ENCODE peak calls at places on chromosomes 13 and 19, in six cellular contexts. V is PC-3; B is esophagus muscularis mucosa; H is bronchial epithelial cell; O is CD4-positive, alpha-beta T cell; C is choroid plexus epithelial cell. Z is an unnamed sample.

GRCh38 chr19:30307191-30307974 is 64.8 kb upstream of the ZNF536 start:
- DNase-seq in O (no peak), C (no peak), V (no peak), B (no peak), H (no peak), Z (no peak)

GRCh38 chr13:45834411-45834994 is 17.1 kb downstream of the SIAH3 start:
- DNase-seq in H (no peak), O (no peak), C (no peak), V (no peak), B (no peak), Z (no peak)

GRCh38 chr13:33953203-33953602 is 135.3 kb downstream of the RFC3 start:
- DNase-seq in O (no peak), B (no peak), H (peak; percentile 39), V (peak; percentile 13), C (peak; percentile 48), Z (no peak)

GRCh38 chr19:7516878-7517277 is 975 bp downstream of the ZNF358 start:
- DNase-seq in V (no peak), B (no peak), O (no peak), C (no peak), H (no peak), Z (no peak)

GRCh38 chr19:56119585-56119978 is 1.5 kb downstream of the ZNF787 start:
- DNase-seq in H (no peak), B (no peak), V (peak; percentile 12), O (no peak), C (peak; percentile 49), Z (no peak)

GRCh38 chr13:100088282-100088647 is 628 bp upstream of the PCCA start:
- DNase-seq in V (no peak), C (peak; percentile 57), B (no peak), O (no peak), H (no peak), Z (no peak)

GRCh38 chr13:46551410-46552301 is 1.3 kb upstream of the LRCH1 start:
- DNase-seq in O (peak; percentile 52), C (peak; percentile 80), V (peak; percentile 76), H (peak; percentile 66), B (no peak), Z (peak; percentile 89)

GRCh38 chr19:38115264-38115802 is 108.7 kb downstream of the DPF1 start:
- DNase-seq in H (peak; percentile 21), B (no peak), V (no peak), C (no peak), O (no peak), Z (no peak)

GRCh38 chr19:29418106-29418684 is 107.6 kb upstream of the VSTM2B start:
- DNase-seq in V (no peak), O (no peak), H (no peak), B (no peak), C (no peak), Z (peak; percentile 45)

GRCh38 chr19:33953023-33953422 is 156.4 kb downstream of the KCTD15 start:
- DNase-seq in B (peak; percentile 89), O (no peak), V (no peak), C (peak; percentile 35), H (no peak), Z (no peak)

GRCh38 chr19:33946535-33947323 is 150.1 kb downstream of the KCTD15 start:
- DNase-seq in O (no peak), V (no peak), B (peak; percentile 55), C (no peak), H (no peak), Z (no peak)

GRCh38 chr19:33950141-33950805 is 153.6 kb downstream of the KCTD15 start:
- DNase-seq in O (no peak), C (no peak), H (no peak), B (peak; percentile 64), V (no peak), Z (no peak)

GRCh38 chr19:33948651-33949335 is 152.1 kb downstream of the KCTD15 start:
- DNase-seq in V (no peak), C (no peak), O (no peak), B (peak; percentile 78), H (no peak), Z (no peak)

GRCh38 chr19:33947565-33947964 is 150.9 kb downstream of the KCTD15 start:
- DNase-seq in H (peak; percentile 1), C (peak; percentile 1), O (no peak), V (no peak), B (peak; percentile 68), Z (no peak)
- TF ChIP-seq CTCF in H (peak; percentile 23), C (peak; percentile 18), O (no peak), V (peak; percentile 22), B (no peak), Z (no peak)

GRCh38 chr19:40192758-40193586 is 1.7 kb downstream of the MAP3K10 start:
- DNase-seq in V (no peak), H (no peak), O (no peak), C (no peak), B (no peak), Z (no peak)

GRCh38 chr19:40190891-40191835 is at the start of gene MAP3K10:
- DNase-seq in B (peak; percentile 94), V (peak; percentile 61), O (peak; percentile 58), H (peak; percentile 8), C (peak; percentile 65), Z (peak; percentile 84)

GRCh38 chr19:40193587-40193849 is 2.3 kb downstream of the MAP3K10 start:
- DNase-seq in V (no peak), B (no peak), H (no peak), O (no peak), C (peak; percentile 10), Z (no peak)

GRCh38 chr19:40191836-40192646 is 815 bp downstream of the MAP3K10 start:
- DNase-seq in H (no peak), V (peak; percentile 2), C (peak; percentile 15), O (no peak), B (no peak), Z (peak; percentile 78)
- TF ChIP-seq CTCF in H (no peak), V (no peak), C (no peak), O (no peak), B (no peak), Z (no peak)

DNA sequence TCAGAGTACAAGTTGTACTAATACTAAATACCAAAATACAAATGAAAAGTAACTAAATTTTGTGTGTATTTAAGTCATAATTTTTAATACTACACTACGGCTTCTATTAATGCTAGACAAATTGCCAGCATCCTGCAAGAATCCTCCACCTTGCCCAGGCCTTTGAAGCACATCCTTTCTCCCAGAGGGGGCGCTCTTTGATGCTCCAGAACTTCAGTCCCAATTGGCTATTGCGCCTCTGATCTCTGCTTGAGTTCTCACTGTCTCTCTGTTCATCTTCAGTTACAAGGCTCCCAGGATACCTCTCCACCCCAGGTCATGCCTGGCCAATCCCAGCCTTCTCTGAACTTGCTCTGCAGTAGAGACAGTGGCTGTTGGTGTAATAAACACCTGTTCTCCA is 141.0 kb downstream of the DCLK1 start:
- DNase-seq in H (no peak), V (no peak), B (no peak), O (no peak), C (no peak), Z (no peak)
- TF ChIP-seq CTCF in H (peak; percentile 6), V (peak; percentile 28), B (no peak), O (no peak), C (peak; percentile 18), Z (no peak)

GRCh38 chr19:15112385-15112784 is 5.2 kb downstream of the SYDE1 start:
- DNase-seq in O (no peak), C (peak; percentile 29), B (no peak), H (peak; percentile 42), V (peak; percentile 45), Z (no peak)
- TF ChIP-seq CTCF in O (no peak), C (peak; percentile 8), B (no peak), H (no peak), V (peak; percentile 31), Z (peak; percentile 25)

GRCh38 chr13:39284801-39285388 is 246.6 kb downstream of the NHLRC3 start:
- DNase-seq in O (no peak), H (no peak), B (no peak), V (no peak), C (peak; percentile 18), Z (no peak)
- TF ChIP-seq CTCF in O (no peak), H (no peak), B (no peak), V (peak; percentile 25), C (peak; percentile 43), Z (no peak)